ENCODE peak calls at places on chromosomes 4 and X, in ten cellular contexts. P is lower leg skin, B is PC-3, V is ovary, N is fibroblast of mammary gland, E is BJ, D is MCF 10A, S is cardiac muscle cell, J is RWPE1, Q is endothelial cell of umbilical vein. O is an unnamed sample.

GRCh38 chrX:40209951-40210617 is 112.3 kb upstream of the BCOR start:
- DNase-seq in P (no peak), B (peak), V (no peak), N (peak), E (no peak), D (no peak), S (no peak), J (peak), Q (no peak), O (no peak)

GRCh38 chr4:30094866-30095265 is 625.3 kb upstream of the PCDH7 start:
- DNase-seq in P (no peak), B (peak), V (no peak), N (peak), E (no peak), D (peak), S (peak), J (peak), Q (peak), O (no peak)

GRCh38 chr4:184825394-184826314 is at the start of gene ACSL1:
- DNase-seq in P (peak), B (peak), V (peak), N (peak), E (no peak), D (peak), S (peak), J (peak), Q (peak), O (peak)

GRCh38 chr4:20992002-20992401 is 291.7 kb downstream of the PACRGL start:
- DNase-seq in P (no peak), B (no peak), V (no peak), N (no peak), E (no peak), D (peak), S (no peak), J (no peak), Q (peak), O (no peak)

GRCh38 chr4:4575284-4576211 is 33.7 kb upstream of the STX18 start:
- DNase-seq in P (no peak), B (peak), V (peak), N (peak), E (no peak), D (peak), S (peak), J (peak), Q (peak), O (peak)

GRCh38 chrX:107780525-107780924 is 3.0 kb downstream of the NCBP2L start:
- DNase-seq in P (no peak), B (peak), V (no peak), N (no peak), E (no peak), D (no peak), S (no peak), J (no peak), Q (no peak), O (no peak)

GRCh38 chr4:137608085-137608484 is 75.8 kb upstream of the PCDH18 start:
- DNase-seq in P (peak), B (peak), V (no peak), N (no peak), E (no peak), D (no peak), S (no peak), J (no peak), Q (no peak), O (no peak)

GRCh38 chr4:27149541-27150212 is 289.0 kb downstream of the STIM2 start:
- DNase-seq in P (no peak), B (peak), V (no peak), N (peak), E (peak), D (peak), S (no peak), J (no peak), Q (no peak), O (no peak)

GRCh38 chrX:103215037-103215767 is at the start of gene BEX4:
- DNase-seq in P (peak), B (peak), V (peak), N (peak), E (no peak), D (no peak), S (peak), J (peak), Q (peak), O (peak)

GRCh38 chrX:28659269-28659668 is 72.0 kb downstream of the IL1RAPL1 start:
- DNase-seq in P (no peak), B (no peak), V (no peak), N (no peak), E (no peak), D (no peak), S (no peak), J (no peak), Q (no peak), O (no peak)

GRCh38 chr4:13476152-13476551 is 8.0 kb downstream of the RAB28 start:
- DNase-seq in P (no peak), B (no peak), V (no peak), N (no peak), E (no peak), D (no peak), S (no peak), J (no peak), Q (no peak), O (no peak)

GRCh38 chr4:76251448-76252270 is at the start of gene FAM47E:
- DNase-seq in P (no peak), B (peak), V (peak), N (peak), E (no peak), D (peak), S (peak), J (peak), Q (peak), O (peak)

GRCh38 chr4:48296330-48296729 is 26.7 kb upstream of the TEC start:
- DNase-seq in P (no peak), B (no peak), V (no peak), N (peak), E (no peak), D (no peak), S (no peak), J (no peak), Q (no peak), O (no peak)
- TF ChIP-seq CTCF in P (no peak), B (no peak), V (no peak), N (no peak), E (no peak), D (no peak), S (no peak), J (no peak), Q (no peak), O (no peak)

GRCh38 chrX:57977992-57978391 is 67.7 kb upstream of the ZXDA start:
- DNase-seq in P (no peak), B (peak), V (no peak), N (no peak), E (no peak), D (peak), S (no peak), J (no peak), Q (no peak), O (no peak)
- TF ChIP-seq CTCF in P (no peak), B (peak), V (no peak), N (no peak), E (no peak), D (no peak), S (no peak), J (no peak), Q (no peak), O (no peak)

GRCh38 chr4:131644619-131645018 is 1504.5 kb upstream of the PCDH10 start:
- DNase-seq in P (no peak), B (peak), V (no peak), N (peak), E (no peak), D (peak), S (peak), J (peak), Q (peak), O (no peak)
- TF ChIP-seq CTCF in P (no peak), B (peak), V (no peak), N (peak), E (peak), D (peak), S (peak), J (peak), Q (peak), O (no peak)

GRCh38 chrX:51760657-51761056 is 17.4 kb downstream of the GSPT2 start:
- DNase-seq in P (no peak), B (no peak), V (no peak), N (no peak), E (no peak), D (no peak), S (peak), J (no peak), Q (no peak), O (no peak)

GRCh38 chrX:51766546-51766945 is 23.3 kb downstream of the GSPT2 start:
- DNase-seq in P (no peak), B (no peak), V (no peak), N (no peak), E (no peak), D (no peak), S (no peak), J (no peak), Q (no peak), O (no peak)
- TF ChIP-seq CTCF in P (no peak), B (no peak), V (no peak), N (no peak), E (no peak), D (no peak), S (no peak), J (no peak), Q (no peak), O (no peak)

GRCh38 chrX:134780908-134781307 is 122.6 kb upstream of the PLAC1 start:
- DNase-seq in P (no peak), B (no peak), V (no peak), N (no peak), E (no peak), D (no peak), S (no peak), J (no peak), Q (no peak), O (no peak)

GRCh38 chrX:134776844-134777370 is 118.6 kb upstream of the PLAC1 start:
- DNase-seq in P (no peak), B (no peak), V (no peak), N (no peak), E (no peak), D (no peak), S (no peak), J (no peak), Q (no peak), O (no peak)

GRCh38 chrX:134782796-134783195 is 124.5 kb upstream of the PLAC1 start:
- DNase-seq in P (no peak), B (peak), V (no peak), N (peak), E (no peak), D (peak), S (peak), J (peak), Q (peak), O (no peak)
- TF ChIP-seq CTCF in P (no peak), B (peak), V (no peak), N (peak), E (peak), D (peak), S (peak), J (peak), Q (peak), O (peak)